ENCODE peak calls at places on chromosomes 1 and 21, in seven cellular contexts. One of them, this sample, is unnamed.

GRCh38 chr1:9382923-9383491 is 90.3 kb downstream of the SPSB1 start:
- DNase-seq in stimulated activated naive CD8-positive, alpha-beta T cell treated with anti-CD3 and anti-CD28 coated beads, Interleukin-15, amount 100 ng/mL, for 72 hours: no peak
- DNase-seq in pons: no peak
- DNase-seq in EH: no peak
- DNase-seq in AG09309: no peak
- DNase-seq in GM04503: no peak
- DNase-seq in hypothalamus: no peak
- DNase-seq in this sample: no peak

GRCh38 chr1:14977338-14977931 is 176.1 kb upstream of the TMEM51 start:
- DNase-seq in stimulated activated naive CD8-positive, alpha-beta T cell treated with anti-CD3 and anti-CD28 coated beads, Interleukin-15, amount 100 ng/mL, for 72 hours: no peak
- DNase-seq in pons: no peak
- DNase-seq in EH: no peak
- DNase-seq in AG09309: no peak
- DNase-seq in GM04503: no peak
- DNase-seq in hypothalamus: no peak
- DNase-seq in this sample: no peak

GRCh38 chr1:156126043-156126700 is 11.7 kb downstream of the LMNA start:
- DNase-seq in stimulated activated naive CD8-positive, alpha-beta T cell treated with anti-CD3 and anti-CD28 coated beads, Interleukin-15, amount 100 ng/mL, for 72 hours: peak
- DNase-seq in pons: peak
- DNase-seq in EH: peak
- DNase-seq in AG09309: peak
- DNase-seq in GM04503: peak
- DNase-seq in hypothalamus: no peak
- DNase-seq in this sample: no peak

GRCh38 chr1:182968151-182968741 is 15.3 kb upstream of the SHCBP1L start:
- DNase-seq in stimulated activated naive CD8-positive, alpha-beta T cell treated with anti-CD3 and anti-CD28 coated beads, Interleukin-15, amount 100 ng/mL, for 72 hours: no peak
- DNase-seq in pons: no peak
- DNase-seq in EH: peak
- DNase-seq in AG09309: no peak
- DNase-seq in GM04503: no peak
- DNase-seq in hypothalamus: no peak
- DNase-seq in this sample: no peak

GRCh38 chr1:68158837-68159236 is 73.5 kb downstream of the WLS start:
- DNase-seq in stimulated activated naive CD8-positive, alpha-beta T cell treated with anti-CD3 and anti-CD28 coated beads, Interleukin-15, amount 100 ng/mL, for 72 hours: no peak
- DNase-seq in pons: no peak
- DNase-seq in EH: no peak
- DNase-seq in AG09309: no peak
- DNase-seq in GM04503: no peak
- DNase-seq in hypothalamus: no peak
- DNase-seq in this sample: no peak

GRCh38 chr1:21552715-21553114 is 43.5 kb downstream of the ALPL start:
- DNase-seq in stimulated activated naive CD8-positive, alpha-beta T cell treated with anti-CD3 and anti-CD28 coated beads, Interleukin-15, amount 100 ng/mL, for 72 hours: no peak
- DNase-seq in pons: no peak
- DNase-seq in EH: peak
- DNase-seq in AG09309: peak
- DNase-seq in GM04503: peak
- DNase-seq in hypothalamus: no peak
- DNase-seq in this sample: no peak

GRCh38 chr1:56533621-56534020 is 45.7 kb downstream of the PLPP3 start:
- DNase-seq in stimulated activated naive CD8-positive, alpha-beta T cell treated with anti-CD3 and anti-CD28 coated beads, Interleukin-15, amount 100 ng/mL, for 72 hours: no peak
- DNase-seq in pons: no peak
- DNase-seq in EH: no peak
- DNase-seq in AG09309: no peak
- DNase-seq in GM04503: no peak
- DNase-seq in hypothalamus: no peak
- DNase-seq in this sample: no peak

GRCh38 chr21:36847189-36847588 is 119.3 kb downstream of the HLCS start:
- DNase-seq in stimulated activated naive CD8-positive, alpha-beta T cell treated with anti-CD3 and anti-CD28 coated beads, Interleukin-15, amount 100 ng/mL, for 72 hours: no peak
- DNase-seq in pons: no peak
- DNase-seq in EH: peak
- DNase-seq in AG09309: peak
- DNase-seq in GM04503: peak
- DNase-seq in hypothalamus: no peak
- DNase-seq in this sample: no peak

GRCh38 chr1:204471687-204472086 is 22.9 kb downstream of the PIK3C2B start:
- DNase-seq in stimulated activated naive CD8-positive, alpha-beta T cell treated with anti-CD3 and anti-CD28 coated beads, Interleukin-15, amount 100 ng/mL, for 72 hours: no peak
- DNase-seq in pons: no peak
- DNase-seq in EH: no peak
- DNase-seq in AG09309: no peak
- DNase-seq in GM04503: no peak
- DNase-seq in hypothalamus: no peak
- DNase-seq in this sample: no peak

GRCh38 chr1:162892916-162893714 is 32.1 kb upstream of the CCDC190 start:
- DNase-seq in stimulated activated naive CD8-positive, alpha-beta T cell treated with anti-CD3 and anti-CD28 coated beads, Interleukin-15, amount 100 ng/mL, for 72 hours: no peak
- DNase-seq in pons: no peak
- DNase-seq in EH: no peak
- DNase-seq in AG09309: no peak
- DNase-seq in GM04503: no peak
- DNase-seq in hypothalamus: no peak
- DNase-seq in this sample: no peak

GRCh38 chr1:26154750-26155149 is 4.1 kb upstream of the FAM110D start:
- DNase-seq in stimulated activated naive CD8-positive, alpha-beta T cell treated with anti-CD3 and anti-CD28 coated beads, Interleukin-15, amount 100 ng/mL, for 72 hours: no peak
- DNase-seq in pons: no peak
- DNase-seq in EH: no peak
- DNase-seq in AG09309: no peak
- DNase-seq in GM04503: no peak
- DNase-seq in hypothalamus: no peak
- DNase-seq in this sample: no peak

GRCh38 chr1:99919221-99919620 is 50.6 kb upstream of the SLC35A3 start:
- DNase-seq in stimulated activated naive CD8-positive, alpha-beta T cell treated with anti-CD3 and anti-CD28 coated beads, Interleukin-15, amount 100 ng/mL, for 72 hours: no peak
- DNase-seq in pons: no peak
- DNase-seq in EH: no peak
- DNase-seq in AG09309: no peak
- DNase-seq in GM04503: no peak
- DNase-seq in hypothalamus: no peak
- DNase-seq in this sample: no peak

GRCh38 chr1:26826261-26827201 is at the start of gene ZDHHC18:
- DNase-seq in stimulated activated naive CD8-positive, alpha-beta T cell treated with anti-CD3 and anti-CD28 coated beads, Interleukin-15, amount 100 ng/mL, for 72 hours: peak
- DNase-seq in pons: peak
- DNase-seq in EH: peak
- DNase-seq in AG09309: no peak
- DNase-seq in GM04503: no peak
- DNase-seq in hypothalamus: peak
- DNase-seq in this sample: no peak

GRCh38 chr1:89604414-89604735 is 28.5 kb upstream of the LRRC8C start:
- DNase-seq in stimulated activated naive CD8-positive, alpha-beta T cell treated with anti-CD3 and anti-CD28 coated beads, Interleukin-15, amount 100 ng/mL, for 72 hours: no peak
- DNase-seq in pons: no peak
- DNase-seq in EH: no peak
- DNase-seq in AG09309: no peak
- DNase-seq in GM04503: no peak
- DNase-seq in hypothalamus: no peak
- DNase-seq in this sample: no peak

GRCh38 chr1:64470670-64471217 is 815 bp downstream of the CACHD1 start:
- DNase-seq in stimulated activated naive CD8-positive, alpha-beta T cell treated with anti-CD3 and anti-CD28 coated beads, Interleukin-15, amount 100 ng/mL, for 72 hours: no peak
- DNase-seq in pons: no peak
- DNase-seq in EH: peak
- DNase-seq in AG09309: no peak
- DNase-seq in GM04503: no peak
- DNase-seq in hypothalamus: no peak
- DNase-seq in this sample: no peak

GRCh38 chr1:231612393-231613089 is 14.0 kb upstream of the DISC1 start:
- DNase-seq in stimulated activated naive CD8-positive, alpha-beta T cell treated with anti-CD3 and anti-CD28 coated beads, Interleukin-15, amount 100 ng/mL, for 72 hours: peak
- DNase-seq in pons: peak
- DNase-seq in EH: no peak
- DNase-seq in AG09309: no peak
- DNase-seq in GM04503: no peak
- DNase-seq in hypothalamus: no peak
- DNase-seq in this sample: no peak

GRCh38 chr1:3922201-3922725 is 22.2 kb upstream of the C1orf174 start:
- DNase-seq in stimulated activated naive CD8-positive, alpha-beta T cell treated with anti-CD3 and anti-CD28 coated beads, Interleukin-15, amount 100 ng/mL, for 72 hours: no peak
- DNase-seq in pons: no peak
- DNase-seq in EH: peak
- DNase-seq in AG09309: no peak
- DNase-seq in GM04503: no peak
- DNase-seq in hypothalamus: no peak
- DNase-seq in this sample: no peak